ENCODE peak calls at places on chromosomes 12 and 14, in ten cellular contexts. X is upper lobe of left lung, E is suprapubic skin, D is stomach, Y is K562, H is H1, U is esophagus muscularis mucosa, G is sigmoid colon, T is HepG2, Q is GM12878. I is an unnamed sample.

GRCh38 chr12:121779422-121779895 is 14.0 kb downstream of the RHOF start:
- DNase-seq in X (no peak), E (no peak), D (no peak), Y (no peak), H (no peak), U (no peak), G (no peak), T (no peak), Q (no peak), I (no peak)

GRCh38 chr14:38851109-38851508 is 251.9 kb downstream of the SEC23A start:
- DNase-seq in X (no peak), E (no peak), D (no peak), Y (no peak), H (no peak), U (no peak), G (no peak), T (no peak), Q (no peak), I (no peak)

GRCh38 chr12:47813491-47814196 is 6.1 kb downstream of the HDAC7 start:
- DNase-seq in X (no peak), E (no peak), D (no peak), Y (no peak), H (no peak), U (no peak), G (no peak), T (no peak), Q (no peak), I (peak; percentile 49)

GRCh38 chr14:93033983-93034670 is 81.6 kb downstream of the ITPK1 start:
- DNase-seq in X (no peak), E (no peak), D (no peak), Y (peak; percentile 25), H (no peak), U (no peak), G (no peak), T (no peak), Q (no peak), I (no peak)

GRCh38 chr12:26906704-26907103 is 31.1 kb downstream of the INTS13 start:
- DNase-seq in X (no peak), E (no peak), D (no peak), Y (no peak), H (no peak), U (no peak), G (no peak), T (no peak), Q (no peak), I (no peak)

GRCh38 chr14:102182901-102183619 is 43.4 kb downstream of the WDR20 start:
- DNase-seq in X (no peak), E (no peak), D (no peak), Y (no peak), H (no peak), U (no peak), G (peak; percentile 8), T (no peak), Q (no peak), I (no peak)

GRCh38 chr14:69625299-69626131 is 14.1 kb downstream of the SUSD6 start:
- DNase-seq in X (peak; percentile 82), E (peak; percentile 79), D (peak; percentile 55), Y (peak; percentile 62), H (no peak), U (no peak), G (peak; percentile 82), T (no peak), Q (peak; percentile 88), I (peak; percentile 70)

GRCh38 chr12:62482769-62483168 is 16.1 kb downstream of the MON2 start:
- DNase-seq in X (no peak), E (no peak), D (no peak), Y (no peak), H (no peak), U (no peak), G (no peak), T (no peak), Q (no peak), I (no peak)

GRCh38 chr14:39491134-39491541 is 58.9 kb upstream of the FBXO33 start:
- DNase-seq in X (no peak), E (no peak), D (no peak), Y (peak; percentile 22), H (no peak), U (no peak), G (no peak), T (peak; percentile 59), Q (no peak), I (no peak)

GRCh38 chr12:124231980-124232653 is 62.8 kb upstream of the RFLNA start:
- DNase-seq in X (peak; percentile 74), E (no peak), D (peak; percentile 83), Y (no peak), H (no peak), U (no peak), G (no peak), T (no peak), Q (no peak), I (peak; percentile 76)

GRCh38 chr12:10362828-10363664 is 26.8 kb downstream of the KLRK1 start:
- DNase-seq in X (no peak), E (no peak), D (no peak), Y (peak; percentile 74), H (no peak), U (no peak), G (no peak), T (no peak), Q (peak; percentile 35), I (no peak)

GRCh38 chr12:120158351-120158750 is 36.2 kb downstream of the GCN1 start:
- DNase-seq in X (no peak), E (no peak), D (no peak), Y (no peak), H (no peak), U (no peak), G (no peak), T (no peak), Q (no peak), I (no peak)

GRCh38 chr12:100926669-100927248 is 132.2 kb downstream of the ANO4 start:
- DNase-seq in X (no peak), E (no peak), D (no peak), Y (peak; percentile 2), H (peak; percentile 54), U (no peak), G (no peak), T (peak; percentile 25), Q (no peak), I (peak; percentile 8)

GRCh38 chr14:72401632-72402428 is 469.6 kb downstream of the RGS6 start:
- DNase-seq in X (no peak), E (no peak), D (no peak), Y (no peak), H (no peak), U (peak; percentile 57), G (no peak), T (no peak), Q (no peak), I (no peak)

GRCh38 chr12:12995088-12995487 is 5.0 kb downstream of the HEBP1 start:
- DNase-seq in X (no peak), E (no peak), D (no peak), Y (no peak), H (no peak), U (no peak), G (no peak), T (no peak), Q (no peak), I (no peak)

GRCh38 chr12:79155703-79156102 is 291.1 kb downstream of the SYT1 start:
- DNase-seq in X (no peak), E (no peak), D (no peak), Y (no peak), H (no peak), U (no peak), G (no peak), T (no peak), Q (no peak), I (no peak)

DNA sequence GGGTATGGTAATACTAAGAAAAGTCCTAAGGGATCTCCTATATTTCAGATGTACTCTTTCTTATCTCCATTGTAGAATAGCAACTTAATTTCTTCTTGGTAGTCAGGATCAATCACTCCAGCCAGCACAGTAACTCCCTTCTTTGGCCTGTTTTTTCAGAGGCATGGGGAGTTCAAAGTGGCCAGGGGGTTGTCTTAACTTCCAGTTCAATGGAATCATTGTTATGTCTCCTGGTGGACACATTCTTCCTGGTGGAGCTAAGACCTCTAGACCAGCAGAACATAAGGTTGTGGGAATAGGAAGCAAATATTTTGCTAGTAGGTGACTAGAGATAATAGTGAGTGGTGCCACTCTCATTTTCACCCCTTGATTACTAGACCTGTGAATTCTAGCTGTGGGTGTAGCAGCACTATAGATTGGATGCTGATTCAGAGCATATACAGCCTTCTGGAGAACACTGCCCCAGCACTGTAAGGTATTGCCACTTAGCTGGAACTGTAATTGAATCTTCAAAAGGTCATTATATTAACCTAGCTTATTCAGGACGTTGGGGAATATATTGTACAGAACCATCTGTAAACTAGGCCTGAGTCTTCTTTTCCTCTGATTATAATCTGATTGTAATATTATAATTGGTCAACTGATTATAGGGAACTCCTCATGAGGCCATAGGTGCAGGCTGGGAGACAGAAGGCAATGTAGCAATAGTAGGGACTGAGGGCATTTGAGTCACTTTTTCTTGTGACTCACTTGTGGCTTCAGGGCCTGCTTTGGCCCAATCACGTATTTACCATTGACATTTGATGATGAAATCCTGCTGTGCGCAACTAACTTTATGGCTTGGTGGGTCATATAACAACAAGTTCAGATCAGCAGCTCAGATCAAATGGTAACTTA is 60.2 kb upstream of the ATP2B1 start:
- DNase-seq in X (peak; percentile 50), E (no peak), D (no peak), Y (peak; percentile 39), H (no peak), U (no peak), G (no peak), T (peak; percentile 7), Q (no peak), I (peak; percentile 25)
- TF ChIP-seq EP300 in X (no peak), E (no peak), D (no peak), Y (no peak), H (no peak), U (no peak), G (no peak), T (no peak), Q (no peak), I (no peak)

GRCh38 chr12:6161124-6161882 is 36.8 kb upstream of the VWF start:
- DNase-seq in X (no peak), E (no peak), D (no peak), Y (no peak), H (no peak), U (no peak), G (no peak), T (no peak), Q (no peak), I (no peak)
- TF ChIP-seq POLR2A in X (no peak), E (no peak), D (no peak), Y (no peak), H (no peak), U (no peak), G (no peak), T (no peak), Q (no peak), I (no peak)

GRCh38 chr12:111450676-111451075 is 45.0 kb downstream of the SH2B3 start:
- DNase-seq in X (no peak), E (no peak), D (peak; percentile 19), Y (no peak), H (no peak), U (peak; percentile 53), G (peak; percentile 59), T (no peak), Q (no peak), I (no peak)
- TF ChIP-seq POLR2AphosphoS5 in X (no peak), E (no peak), D (no peak), Y (no peak), H (no peak), U (no peak), G (no peak), T (no peak), Q (peak; percentile 46), I (no peak)

DNA sequence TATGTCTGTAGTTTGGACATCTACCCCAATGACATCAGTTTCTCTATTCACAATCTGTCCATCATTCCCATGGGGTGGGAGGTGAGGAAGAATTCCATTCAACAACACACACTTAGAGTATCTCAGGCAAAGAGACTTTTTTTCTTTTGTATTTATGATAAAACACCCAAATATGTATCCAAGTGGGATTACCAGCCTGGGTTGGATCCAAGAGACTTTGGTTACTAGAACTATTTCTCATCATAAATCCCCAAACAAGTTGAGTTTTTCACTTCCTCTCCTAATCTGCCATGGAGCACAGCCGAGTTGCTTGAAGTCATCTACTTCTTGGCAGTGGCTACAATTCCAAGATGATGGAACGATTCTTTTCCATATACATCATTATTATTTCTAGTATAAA is 209.2 kb upstream of the HMGA2 start:
- DNase-seq in X (no peak), E (no peak), D (no peak), Y (no peak), H (no peak), U (no peak), G (no peak), T (no peak), Q (no peak), I (no peak)
- TF ChIP-seq EP300 in X (no peak), E (no peak), D (no peak), Y (no peak), H (no peak), U (no peak), G (no peak), T (no peak), Q (no peak), I (no peak)

I was measured in transverse colon.